ENCODE peak calls at places on chromosomes 5 and 9, in five cellular contexts. U, O, E, N and A are unnamed samples.
A peak's percentile ranks its signal among the peaks of the same experiment; 100 is the strongest.

GRCh38 chr5:176697929-176698520 is 50.7 kb downstream of the TSPAN17 start:
- DNase-seq in U (no peak), O (no peak), E (no peak), N (no peak), A (no peak)

GRCh38 chr9:104868687-104869404 is 59.1 kb downstream of the ABCA1 start:
- DNase-seq in U (peak; percentile 91), O (no peak), E (peak; percentile 85), N (peak; percentile 31), A (peak; percentile 82)

GRCh38 chr5:124398471-124398870 is 348.0 kb downstream of the ZNF608 start:
- DNase-seq in U (peak; percentile 19), O (no peak), E (no peak), N (no peak), A (no peak)

GRCh38 chr9:128565578-128565977 is 13.2 kb downstream of the SPTAN1 start:
- DNase-seq in U (no peak), O (no peak), E (no peak), N (no peak), A (no peak)

GRCh38 chr9:90002299-90003045 is 397.7 kb downstream of the GADD45G start:
- DNase-seq in U (no peak), O (no peak), E (peak; percentile 47), N (no peak), A (no peak)

GRCh38 chr5:10678236-10678635 is 82.8 kb downstream of the DAP start:
- DNase-seq in U (no peak), O (no peak), E (no peak), N (no peak), A (no peak)

GRCh38 chr5:149605998-149606721 is 24.9 kb downstream of the ARHGEF37 start:
- DNase-seq in U (peak; percentile 82), O (no peak), E (no peak), N (peak; percentile 81), A (no peak)

GRCh38 chr5:179237770-179238627 is 107.3 kb downstream of the ADAMTS2 start:
- DNase-seq in U (no peak), O (no peak), E (no peak), N (no peak), A (peak; percentile 44)

GRCh38 chr5:83718936-83719495 is 1.6 kb downstream of the HAPLN1 start:
- DNase-seq in U (no peak), O (no peak), E (no peak), N (no peak), A (no peak)

GRCh38 chr5:122067330-122067885 is 10.7 kb downstream of the LOX start:
- DNase-seq in U (no peak), O (no peak), E (no peak), N (no peak), A (no peak)

GRCh38 chr9:38066907-38067610 is 2.0 kb downstream of the SHB start:
- DNase-seq in U (no peak), O (no peak), E (peak; percentile 70), N (peak; percentile 84), A (peak; percentile 84)

GRCh38 chr9:16532272-16532671 is 338.2 kb downstream of the BNC2 start:
- DNase-seq in U (no peak), O (no peak), E (no peak), N (no peak), A (no peak)

GRCh38 chr5:136656811-136657210 is 291.5 kb upstream of the TRPC7 start:
- DNase-seq in U (peak; percentile 29), O (no peak), E (no peak), N (no peak), A (no peak)

GRCh38 chr5:67431191-67431590 is 234.6 kb upstream of the CD180 start:
- DNase-seq in U (no peak), O (no peak), E (peak; percentile 16), N (no peak), A (no peak)

GRCh38 chr5:175517824-175518450 is 39.6 kb downstream of the SFXN1 start:
- DNase-seq in U (peak; percentile 95), O (no peak), E (peak; percentile 31), N (no peak), A (no peak)

GRCh38 chr9:136138566-136138965 is 19.9 kb upstream of the TMEM250 start:
- DNase-seq in U (no peak), O (no peak), E (no peak), N (peak; percentile 45), A (no peak)

GRCh38 chr5:38616061-38616460 is 59.6 kb upstream of the LIFR start:
- DNase-seq in U (no peak), O (no peak), E (no peak), N (no peak), A (no peak)

GRCh38 chr9:108156270-108156998 is 666.9 kb upstream of the KLF4 start:
- DNase-seq in U (no peak), O (no peak), E (no peak), N (peak; percentile 48), A (no peak)

GRCh38 chr5:167819406-167819805 is 472.0 kb upstream of the WWC1 start:
- DNase-seq in U (no peak), O (no peak), E (no peak), N (no peak), A (no peak)

GRCh38 chr5:15807861-15808260 is 307.9 kb downstream of the FBXL7 start:
- DNase-seq in U (peak; percentile 28), O (no peak), E (peak; percentile 46), N (no peak), A (no peak)

GRCh38 chr5:100900142-100900795 is 2.8 kb downstream of the ST8SIA4 start:
- DNase-seq in U (no peak), O (no peak), E (peak; percentile 19), N (peak; percentile 27), A (peak; percentile 66)

GRCh38 chr5:128668921-128669320 is 130.9 kb upstream of the FBN2 start:
- DNase-seq in U (no peak), O (no peak), E (no peak), N (no peak), A (no peak)

GRCh38 chr5:179264641-179265528 is 80.4 kb downstream of the ADAMTS2 start:
- DNase-seq in U (no peak), O (no peak), E (no peak), N (no peak), A (peak; percentile 49)

GRCh38 chr9:36292641-36293040 is 34.4 kb upstream of the GNE start:
- DNase-seq in U (no peak), O (no peak), E (no peak), N (no peak), A (no peak)

GRCh38 chr5:30878751-30879150 is 314.7 kb upstream of the CDH6 start:
- DNase-seq in U (no peak), O (no peak), E (no peak), N (no peak), A (no peak)

GRCh38 chr5:83029912-83030311 is 47.3 kb downstream of the TMEM167A start:
- DNase-seq in U (peak; percentile 80), O (no peak), E (no peak), N (no peak), A (no peak)

GRCh38 chr9:18256574-18256973 is 217.4 kb upstream of the ADAMTSL1 start:
- DNase-seq in U (peak; percentile 72), O (no peak), E (no peak), N (peak; percentile 26), A (no peak)

GRCh38 chr5:173715607-173716006 is 99.2 kb upstream of the BOD1 start:
- DNase-seq in U (peak; percentile 34), O (no peak), E (no peak), N (no peak), A (no peak)

GRCh38 chr5:77181173-77181572 is 29.3 kb upstream of the PDE8B start:
- DNase-seq in U (no peak), O (no peak), E (no peak), N (no peak), A (no peak)

GRCh38 chr5:128965011-128965637 is at the start of gene SLC27A6:
- DNase-seq in U (no peak), O (no peak), E (peak; percentile 48), N (peak; percentile 17), A (peak; percentile 62)

GRCh38 chr9:104831681-104832080 is 67.8 kb downstream of the NIPSNAP3B start:
- DNase-seq in U (peak; percentile 79), O (no peak), E (peak; percentile 35), N (no peak), A (no peak)

GRCh38 chr5:60522299-60522915 is 177.6 kb downstream of the DEPDC1B start:
- DNase-seq in U (peak; percentile 76), O (no peak), E (no peak), N (no peak), A (no peak)

GRCh38 chr5:75091597-75091996 is 39.2 kb upstream of the GCNT4 start:
- DNase-seq in U (no peak), O (no peak), E (no peak), N (no peak), A (no peak)

GRCh38 chr9:33329117-33329563 is 38.8 kb downstream of the NFX1 start:
- DNase-seq in U (peak; percentile 94), O (no peak), E (peak; percentile 81), N (peak; percentile 91), A (no peak)

GRCh38 chr5:111337688-111338087 is 113.5 kb downstream of the CAMK4 start:
- DNase-seq in U (no peak), O (no peak), E (no peak), N (no peak), A (no peak)

GRCh38 chr5:135456238-135457099 is 4.3 kb upstream of the TIFAB start:
- DNase-seq in U (peak; percentile 88), O (no peak), E (peak; percentile 95), N (no peak), A (peak; percentile 89)
- H3K27me3 ChIP-seq in U (peaks cover 26% of the 10 kb centered on the region), O (no peaks in the 10 kb centered on the region), E (no peaks in the 10 kb centered on the region), N (no peaks in the 10 kb centered on the region), A (no peaks in the 10 kb centered on the region)

GRCh38 chr5:72460413-72460812 is 46.8 kb downstream of the ZNF366 start:
- DNase-seq in U (no peak), O (no peak), E (no peak), N (no peak), A (peak; percentile 58)
- TF ChIP-seq CTCF in U (no peak), O (no peak), E (no peak), N (no peak), A (no peak)

GRCh38 chr5:1853531-1853930 is 29.2 kb downstream of the IRX4 start:
- DNase-seq in U (no peak), O (no peak), E (no peak), N (no peak), A (no peak)

GRCh38 chr5:1850324-1851154 is 32.2 kb downstream of the IRX4 start:
- DNase-seq in U (no peak), O (no peak), E (no peak), N (no peak), A (no peak)

GRCh38 chr5:1855075-1855474 is 27.6 kb downstream of the IRX4 start:
- DNase-seq in U (no peak), O (no peak), E (no peak), N (no peak), A (no peak)

GRCh38 chr5:1851290-1851934 is 31.3 kb downstream of the IRX4 start:
- DNase-seq in U (no peak), O (no peak), E (no peak), N (no peak), A (no peak)

GRCh38 chr5:1852324-1852947 is 30.3 kb downstream of the IRX4 start:
- DNase-seq in U (no peak), O (no peak), E (no peak), N (no peak), A (no peak)
- H3K27me3 ChIP-seq in U (peaks cover 79% of the 10 kb centered on the region), O (peaks cover 5% of the 10 kb centered on the region), E (peaks cover 23% of the 10 kb centered on the region), N (peaks cover 15% of the 10 kb centered on the region), A (peaks cover 77% of the 10 kb centered on the region)

GRCh38 chr9:84667571-84668203 is 1.8 kb upstream of the NTRK2 start:
- DNase-seq in U (peak; percentile 12), O (no peak), E (no peak), N (peak; percentile 17), A (no peak)
- TF ChIP-seq CTCF in U (peak; percentile 24), O (no peak), E (peak; percentile 13), N (peak; percentile 27), A (peak; percentile 34)